ENCODE peak calls at places on chromosomes 5 and 9, in five cellular contexts. S is nephron progenitor cell, B is ascending aorta, L is GM13976, J is dorsolateral prefrontal cortex. T is an unnamed sample.

GRCh38 chr9:127295005-127295404 is 30.4 kb downstream of the GARNL3 start:
- DNase-seq in S (no peak), L (no peak), J (no peak), B (no peak), T (no peak)

GRCh38 chr9:14405176-14405575 is 91.2 kb upstream of the NFIB start:
- DNase-seq in S (no peak), J (no peak), L (no peak), B (no peak), T (no peak)

GRCh38 chr5:10540036-10540544 is 23.8 kb upstream of the ANKRD33B start:
- DNase-seq in J (no peak), L (no peak), B (no peak), S (no peak), T (no peak)

GRCh38 chr5:135447298-135447929 is at the start of gene DCANP1:
- DNase-seq in B (peak), S (no peak), L (no peak), J (no peak), T (no peak)

GRCh38 chr9:96417610-96418073 is 528 bp downstream of the ZNF367 start:
- DNase-seq in B (no peak), L (no peak), J (no peak), S (no peak), T (no peak)

GRCh38 chr5:41071975-41072374 is 833 bp upstream of the MROH2B start:
- DNase-seq in J (no peak), B (no peak), S (no peak), L (no peak), T (no peak)

GRCh38 chr5:152688561-152689274 is 283.6 kb upstream of the NMUR2 start:
- DNase-seq in S (no peak), J (peak), B (peak), L (no peak), T (no peak)

GRCh38 chr9:31916591-31917223 is 467.7 kb upstream of the ACO1 start:
- DNase-seq in J (no peak), B (no peak), S (no peak), L (no peak), T (no peak)

GRCh38 chr9:117114768-117115167 is 300.1 kb downstream of the ASTN2 start:
- DNase-seq in B (no peak), L (no peak), J (no peak), S (no peak), T (no peak)

GRCh38 chr5:36982146-36982545 is 105.6 kb downstream of the NIPBL start:
- DNase-seq in L (no peak), J (no peak), B (no peak), S (no peak), T (no peak)

GRCh38 chr9:82108474-82108873 is 119.9 kb downstream of the SPATA31D1 start:
- DNase-seq in J (no peak), S (no peak), B (no peak), L (no peak), T (no peak)

GRCh38 chr9:116497081-116497480 is 190.0 kb upstream of the TRIM32 start:
- DNase-seq in S (no peak), J (no peak), L (no peak), B (no peak), T (no peak)

GRCh38 chr5:142466195-142466951 is 141.6 kb upstream of the SPRY4 start:
- DNase-seq in J (no peak), S (no peak), B (no peak), L (no peak), T (no peak)

GRCh38 chr5:144028644-144029043 is 141.8 kb downstream of the YIPF5 start:
- DNase-seq in B (no peak), J (no peak), S (no peak), L (no peak), T (no peak)

GRCh38 chr5:22539756-22540155 is 313.4 kb downstream of the CDH12 start:
- DNase-seq in S (no peak), J (no peak), B (no peak), L (no peak), T (no peak)

GRCh38 chr5:55923177-55923872 is 71.4 kb downstream of the IL6ST start:
- DNase-seq in B (no peak), S (no peak), L (no peak), J (no peak), T (no peak)

GRCh38 chr5:175778951-175779475 is 92.4 kb upstream of the CPLX2 start:
- DNase-seq in J (peak), L (no peak), B (no peak), S (no peak), T (no peak)

GRCh38 chr5:179829732-179830435 is 9.2 kb downstream of the SQSTM1 start:
- DNase-seq in J (no peak), L (no peak), B (no peak), S (no peak), T (no peak)

GRCh38 chr9:107112707-107113243 is 170.3 kb upstream of the RAD23B start:
- DNase-seq in J (no peak), B (no peak), S (no peak), L (no peak), T (peak)

GRCh38 chr5:134905246-134905996 is 490 bp downstream of the PCBD2 start:
- DNase-seq in S (no peak), L (peak), J (peak), B (peak), T (peak)

GRCh38 chr9:111516061-111516465 is 8.9 kb upstream of the ZNF483 start:
- DNase-seq in S (no peak), B (no peak), L (no peak), J (no peak), T (no peak)

DNA sequence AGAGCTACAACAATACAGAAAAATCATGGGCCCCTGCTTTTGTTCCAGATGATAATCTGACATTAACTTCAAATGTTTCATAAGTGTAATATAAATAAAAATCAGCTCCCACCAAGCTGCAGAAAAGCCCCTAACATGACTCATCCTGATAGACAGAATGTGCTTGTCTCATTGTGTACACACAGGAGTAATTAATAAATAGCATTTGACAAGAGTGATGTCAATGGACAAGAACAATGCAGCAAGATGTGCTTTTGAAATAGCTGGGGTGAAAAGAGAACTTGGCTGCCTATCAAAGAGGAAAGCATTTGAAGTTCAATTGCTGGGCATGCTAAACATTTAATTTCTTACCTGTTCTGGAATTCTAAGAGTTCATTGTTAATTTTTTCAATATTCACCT is 79.2 kb downstream of the DNAH5 start:
- DNase-seq in S (no peak), B (no peak), L (no peak), J (no peak), T (no peak)
- TF ChIP-seq CTCF in S (no peak), B (no peak), L (no peak), J (no peak), T (no peak)

DNA sequence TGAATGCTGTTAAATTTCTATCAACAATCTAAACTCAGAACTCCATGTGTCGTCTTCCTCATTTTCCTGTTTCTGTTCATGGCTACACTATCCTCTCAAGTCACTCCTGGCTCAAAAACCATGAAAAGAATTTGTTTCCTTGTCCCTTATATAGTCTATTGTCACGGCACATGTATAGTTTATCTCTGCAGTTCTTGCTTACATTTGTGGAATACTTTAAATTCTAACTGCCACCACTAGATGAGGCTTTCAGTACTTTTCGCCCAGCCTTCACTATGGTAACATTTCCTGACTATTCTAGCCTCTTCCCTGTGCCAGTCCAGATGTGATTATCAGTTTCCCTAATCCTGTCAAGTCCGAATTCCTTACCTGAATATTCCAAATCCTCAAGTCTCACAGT is 34.6 kb downstream of the PKD2L2 start:
- DNase-seq in J (no peak), B (no peak), S (no peak), L (no peak), T (no peak)
- TF ChIP-seq CTCF in J (peak), B (no peak), S (no peak), L (no peak), T (no peak)

DNA sequence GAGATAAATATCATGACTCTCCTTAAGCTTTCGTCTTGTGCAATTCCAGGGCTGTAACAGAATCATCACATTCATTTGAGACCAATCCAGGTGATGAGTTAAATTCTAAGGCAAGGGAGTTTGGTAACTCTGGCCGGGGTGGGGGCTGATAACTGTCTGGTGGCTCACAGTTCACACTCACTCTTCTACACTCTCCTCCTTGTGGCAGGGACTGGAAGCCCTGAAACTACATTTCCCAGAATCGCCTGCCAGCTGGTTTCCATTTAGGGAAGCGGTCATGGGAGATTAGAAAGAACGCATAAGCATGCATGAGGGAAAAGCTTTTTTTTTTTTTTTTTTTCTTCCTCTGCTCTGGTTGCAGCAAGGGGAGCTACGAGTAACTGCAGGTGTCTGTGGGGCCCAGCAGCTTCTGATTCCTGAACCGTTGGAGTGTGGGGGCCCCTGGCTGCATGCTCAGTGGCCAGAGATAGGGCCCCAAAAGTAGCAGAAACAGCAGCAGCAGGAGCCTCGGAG is 154.8 kb upstream of the TBC1D2 start:
- DNase-seq in S (peak), B (no peak), J (peak), L (no peak), T (no peak)
- TF ChIP-seq CTCF in S (no peak), B (no peak), J (peak), L (no peak), T (no peak)

GRCh38 chr5:131796793-131797693 is at the start of gene FNIP1:
- DNase-seq in L (peak), S (peak), J (peak), B (peak), T (peak)
- TF ChIP-seq CTCF in L (no peak), S (no peak), J (no peak), B (no peak), T (no peak)

DNA sequence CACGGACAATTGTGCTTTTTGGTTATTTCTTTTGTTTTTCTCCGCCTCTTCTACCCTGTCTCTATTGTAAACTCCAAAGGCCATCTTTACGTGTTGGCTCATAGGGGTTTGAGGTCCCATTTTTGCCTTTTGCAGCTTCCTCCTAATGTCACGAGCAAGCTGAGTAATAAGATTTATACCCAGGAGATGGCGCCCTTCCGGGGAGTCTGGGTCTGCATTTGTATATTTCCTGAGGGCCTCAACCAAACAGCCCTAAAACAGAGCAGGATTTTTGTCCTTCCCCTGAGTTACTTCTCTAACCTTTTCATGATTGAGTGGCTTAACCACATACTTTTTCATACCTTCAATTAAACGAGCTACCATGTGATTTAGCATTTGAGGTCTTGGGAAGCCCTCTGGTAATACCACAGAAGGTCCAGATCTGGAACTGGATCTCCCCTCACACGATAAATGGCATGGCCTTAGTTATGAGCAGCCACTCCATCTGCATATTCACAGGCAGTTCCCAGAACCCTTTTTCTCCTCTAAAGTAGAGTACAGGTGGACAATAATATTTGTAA is 11.2 kb upstream of the CFAP95 start:
- DNase-seq in L (no peak), S (no peak), B (no peak), J (no peak), T (peak)
- TF ChIP-seq CTCF in L (no peak), S (no peak), B (no peak), J (peak), T (no peak)

T was measured in GM10248.